ENCODE peak calls at places on chromosomes 13 and 19, in five cellular contexts. B, S, Y, U and A are unnamed samples.

GRCh38 chr13:74771964-74772363 is 637.8 kb upstream of the KLF12 start:
- DNase-seq in B (no peak), S (peak; percentile 87), Y (no peak), U (no peak), A (no peak)

GRCh38 chr13:98853791-98854191 is 101.3 kb upstream of the SLC15A1 start:
- DNase-seq in B (peak; percentile 80), S (peak; percentile 56), Y (no peak), U (no peak), A (no peak)

GRCh38 chr19:40619333-40620160 is 18.4 kb downstream of the LTBP4 start:
- DNase-seq in B (no peak), S (no peak), Y (no peak), U (no peak), A (peak; percentile 23)

GRCh38 chr19:55400281-55401087 is 7.1 kb downstream of the UBE2S start:
- DNase-seq in B (no peak), S (no peak), Y (no peak), U (no peak), A (no peak)

GRCh38 chr19:38001158-38001781 is 94.3 kb downstream of the SIPA1L3 start:
- DNase-seq in B (no peak), S (no peak), Y (no peak), U (no peak), A (no peak)

GRCh38 chr13:105925496-105925895 is 610.0 kb downstream of the EFNB2 start:
- DNase-seq in B (no peak), S (peak; percentile 83), Y (no peak), U (no peak), A (no peak)

GRCh38 chr13:25860862-25861261 is 191.0 kb downstream of the SHISA2 start:
- DNase-seq in B (no peak), S (peak; percentile 33), Y (no peak), U (no peak), A (no peak)

GRCh38 chr13:98143601-98144500 is 957 bp downstream of the FARP1 start:
- DNase-seq in B (no peak), S (peak; percentile 44), Y (no peak), U (no peak), A (peak; percentile 75)

GRCh38 chr13:101415358-101416174 is 742 bp downstream of the NALCN start:
- DNase-seq in B (no peak), S (no peak), Y (no peak), U (no peak), A (no peak)

GRCh38 chr13:102190930-102191329 is 210.9 kb downstream of the FGF14 start:
- DNase-seq in B (no peak), S (no peak), Y (no peak), U (no peak), A (no peak)

GRCh38 chr19:42683917-42684513 is 56.3 kb downstream of the PSG3 start:
- DNase-seq in B (no peak), S (peak; percentile 31), Y (peak; percentile 48), U (peak; percentile 5), A (peak; percentile 9)

GRCh38 chr19:2261438-2262172 is 5.4 kb upstream of the JSRP1 start:
- DNase-seq in B (no peak), S (no peak), Y (peak; percentile 44), U (no peak), A (peak; percentile 49)

GRCh38 chr19:5321851-5322681 is 18.5 kb downstream of the PTPRS start:
- DNase-seq in B (peak; percentile 72), S (no peak), Y (peak; percentile 70), U (no peak), A (peak; percentile 51)

GRCh38 chr19:35451278-35452096 is 3.4 kb downstream of the FFAR2 start:
- DNase-seq in B (peak; percentile 86), S (no peak), Y (no peak), U (no peak), A (no peak)

GRCh38 chr13:96817336-96817941 is 176.8 kb downstream of the OXGR1 start:
- DNase-seq in B (no peak), S (peak; percentile 10), Y (peak; percentile 7), U (peak; percentile 6), A (peak; percentile 14)

GRCh38 chr19:41795031-41795461 is 1.3 kb upstream of the CEACAM3 start:
- DNase-seq in B (peak; percentile 23), S (peak; percentile 16), Y (peak; percentile 34), U (peak; percentile 29), A (peak; percentile 35)

GRCh38 chr19:40588926-40589569 is 12.1 kb upstream of the LTBP4 start:
- DNase-seq in B (no peak), S (no peak), Y (no peak), U (no peak), A (no peak)

GRCh38 chr13:21639604-21640003 is 31.3 kb upstream of the FGF9 start:
- DNase-seq in B (no peak), S (no peak), Y (no peak), U (no peak), A (no peak)

GRCh38 chr19:41547569-41547968 is 28.4 kb upstream of the CEACAM21 start:
- DNase-seq in B (no peak), S (no peak), Y (no peak), U (no peak), A (no peak)

GRCh38 chr13:110874508-110874960 is 40.3 kb downstream of the ANKRD10 start:
- DNase-seq in B (no peak), S (peak; percentile 46), Y (peak; percentile 91), U (peak; percentile 37), A (peak; percentile 96)

GRCh38 chr13:28048768-28049167 is 51.6 kb downstream of the FLT3 start:
- DNase-seq in B (no peak), S (no peak), Y (no peak), U (no peak), A (no peak)

GRCh38 chr13:23610187-23610576 is 40.0 kb downstream of the TNFRSF19 start:
- DNase-seq in B (no peak), S (peak; percentile 35), Y (no peak), U (peak; percentile 76), A (no peak)

GRCh38 chr13:67230774-67231480 is 791 bp upstream of the PCDH9 start:
- DNase-seq in B (no peak), S (peak; percentile 64), Y (peak; percentile 11), U (peak; percentile 9), A (peak; percentile 69)

GRCh38 chr13:27792393-27793218 is at the start of gene GSX1:
- DNase-seq in B (no peak), S (peak; percentile 63), Y (peak; percentile 20), U (peak; percentile 18), A (no peak)

GRCh38 chr13:72985610-72986009 is 73.2 kb upstream of the KLF5 start:
- DNase-seq in B (no peak), S (no peak), Y (no peak), U (peak; percentile 50), A (no peak)

GRCh38 chr19:48346161-48346560 is 17.6 kb downstream of the TMEM143 start:
- DNase-seq in B (no peak), S (no peak), Y (no peak), U (no peak), A (no peak)

GRCh38 chr19:45575216-45575615 is 9.4 kb downstream of the OPA3 start:
- DNase-seq in B (no peak), S (no peak), Y (no peak), U (no peak), A (no peak)

GRCh38 chr13:28458604-28459003 is 36.3 kb downstream of the FLT1 start:
- DNase-seq in B (no peak), S (no peak), Y (no peak), U (no peak), A (no peak)

GRCh38 chr13:108176685-108177274 is 38.6 kb downstream of the LIG4 start:
- DNase-seq in B (no peak), S (peak; percentile 22), Y (peak; percentile 25), U (peak; percentile 42), A (peak; percentile 46)

GRCh38 chr19:53906211-53907192 is 2.6 kb upstream of the CACNG7 start:
- DNase-seq in B (no peak), S (no peak), Y (peak; percentile 81), U (no peak), A (peak; percentile 85)

GRCh38 chr19:54154603-54155345 is 4.7 kb downstream of the LENG1 start:
- DNase-seq in B (no peak), S (no peak), Y (no peak), U (no peak), A (no peak)

GRCh38 chr13:90135558-90135957 is 1211.9 kb upstream of the MIR17HG start:
- DNase-seq in B (no peak), S (no peak), Y (no peak), U (no peak), A (no peak)

DNA sequence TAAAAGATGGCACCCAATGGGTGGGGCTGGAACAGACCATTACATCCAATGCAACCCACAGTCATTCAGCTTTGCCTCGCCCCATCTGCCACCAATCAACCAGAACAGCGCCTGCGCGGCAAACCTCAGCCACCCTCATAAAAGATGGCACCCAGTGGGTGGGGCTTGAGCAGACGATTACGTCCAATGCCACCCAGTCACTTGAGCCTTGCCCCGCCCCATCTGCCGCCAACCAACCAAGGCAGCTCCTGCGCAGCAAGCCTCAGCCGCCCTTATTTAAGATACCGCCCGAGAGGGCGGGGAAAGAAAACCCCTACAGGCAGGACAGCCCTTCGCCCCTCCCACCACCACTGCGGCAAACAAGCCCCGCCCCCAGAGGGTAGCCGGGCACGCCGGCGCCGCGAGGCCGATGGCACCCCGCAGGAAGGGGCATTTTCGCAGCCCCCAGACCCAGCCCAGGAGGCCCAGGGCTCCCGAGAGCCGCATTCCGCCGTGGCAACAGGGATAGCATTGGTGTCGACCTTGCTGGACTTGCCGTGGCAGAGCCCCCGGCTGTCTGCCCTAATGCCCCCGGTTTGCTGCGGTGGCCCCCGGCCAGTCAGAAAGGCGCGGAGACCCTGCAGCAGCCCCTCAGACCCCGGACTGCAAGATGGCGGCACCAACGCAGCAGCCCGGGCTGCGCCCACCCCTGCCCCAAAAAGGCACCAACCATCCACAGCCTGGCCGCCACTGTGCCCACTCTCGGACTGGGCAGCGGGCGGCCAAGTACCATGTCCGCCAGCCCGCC is 668 bp downstream of the PEG3 start:
- DNase-seq in B (no peak), S (no peak), Y (no peak), U (peak; percentile 95), A (peak; percentile 72)
- TF ChIP-seq MXI1 in B (no peak), S (no peak), Y (no peak), U (no peak), A (no peak)

DNA sequence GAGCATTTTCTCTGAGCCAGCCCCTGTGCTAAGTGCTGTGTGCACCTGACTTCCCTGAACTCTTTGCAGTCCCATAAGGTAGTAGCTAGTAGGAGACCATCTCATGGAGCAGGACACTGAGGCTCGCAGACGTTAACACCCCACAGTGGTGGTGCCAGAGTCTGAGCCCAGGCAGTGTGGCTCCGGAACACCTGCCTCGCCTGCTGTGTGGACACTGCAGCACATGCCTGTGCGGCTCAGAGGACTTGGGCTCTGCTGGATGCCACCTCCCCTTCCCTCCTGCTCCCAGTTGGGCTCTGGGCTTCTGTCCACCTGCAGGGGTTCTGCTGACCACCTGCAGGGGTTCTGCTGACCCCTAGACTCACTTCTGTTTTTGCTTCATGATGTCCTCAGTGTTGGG is 27.0 kb upstream of the SIGLEC11 start:
- DNase-seq in B (no peak), S (no peak), Y (no peak), U (no peak), A (no peak)
- TF ChIP-seq MXI1 in B (no peak), S (no peak), Y (no peak), U (no peak), A (no peak)

GRCh38 chr13:30255696-30256095 is 51.7 kb downstream of the KATNAL1 start:
- DNase-seq in B (no peak), S (no peak), Y (no peak), U (no peak), A (no peak)
- TF ChIP-seq MXI1 in B (no peak), S (no peak), Y (no peak), U (no peak), A (no peak)

DNA sequence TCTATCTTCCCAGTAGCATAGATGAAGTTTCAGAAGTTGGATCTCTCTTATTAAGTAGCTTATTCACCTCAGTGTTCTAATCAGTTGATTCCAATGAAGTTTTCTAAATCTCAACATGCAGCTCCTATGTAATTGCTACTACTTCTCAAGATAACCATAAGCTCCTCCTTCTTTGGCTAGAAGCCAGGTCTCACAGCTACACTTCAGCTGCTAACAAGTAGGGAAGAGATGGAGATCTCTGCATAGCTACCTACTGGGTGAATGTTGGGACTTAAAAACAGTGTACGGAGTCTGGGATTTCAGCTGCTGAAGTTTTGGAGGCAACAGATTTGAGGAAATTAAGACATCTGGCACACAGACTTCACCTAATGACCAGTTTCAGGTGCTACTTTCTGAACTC is 661.0 kb downstream of the SLITRK1 start:
- DNase-seq in B (no peak), S (no peak), Y (no peak), U (no peak), A (no peak)
- TF ChIP-seq MXI1 in B (no peak), S (no peak), Y (no peak), U (no peak), A (no peak)